ENCODE peak calls at places on chromosomes 12 and 14, in four cellular contexts. G, N, O and A are unnamed samples.

GRCh38 chr12:10189653-10190052 is 10.8 kb downstream of the TMEM52B start:
- DNase-seq in G (peak; percentile 70), N (no peak), O (no peak), A (no peak)

GRCh38 chr12:728781-729180 is 23.6 kb upstream of the WNK1 start:
- DNase-seq in G (no peak), N (no peak), O (no peak), A (no peak)

GRCh38 chr12:95601626-95602025 is 50.4 kb upstream of the USP44 start:
- DNase-seq in G (peak; percentile 47), N (no peak), O (no peak), A (no peak)

GRCh38 chr12:111636209-111636928 is 37.3 kb upstream of the ATXN2 start:
- DNase-seq in G (peak; percentile 75), N (no peak), O (no peak), A (peak; percentile 60)

GRCh38 chr12:12004524-12004923 is 66.2 kb upstream of the BCL2L14 start:
- DNase-seq in G (no peak), N (no peak), O (no peak), A (no peak)

GRCh38 chr12:66011731-66012130 is 118.8 kb downstream of the LLPH start:
- DNase-seq in G (peak; percentile 63), N (no peak), O (no peak), A (no peak)

GRCh38 chr12:39451977-39452376 is 9.1 kb upstream of the KIF21A start:
- DNase-seq in G (no peak), N (no peak), O (no peak), A (no peak)

GRCh38 chr12:54239568-54239967 is 40.4 kb downstream of the CBX5 start:
- DNase-seq in G (no peak), N (no peak), O (no peak), A (no peak)

GRCh38 chr12:617304-617915 is 45.8 kb downstream of the NINJ2 start:
- DNase-seq in G (peak; percentile 68), N (no peak), O (no peak), A (peak; percentile 83)

GRCh38 chr14:101072945-101073597 is 169.5 kb upstream of the RTL1 start:
- DNase-seq in G (peak; percentile 97), N (peak; percentile 95), O (no peak), A (peak; percentile 83)

GRCh38 chr14:90627478-90627877 is 188.8 kb downstream of the TTC7B start:
- DNase-seq in G (no peak), N (no peak), O (no peak), A (no peak)

GRCh38 chr14:59630281-59630963 is 53.8 kb upstream of the CCDC175 start:
- DNase-seq in G (peak; percentile 36), N (no peak), O (no peak), A (peak; percentile 82)

GRCh38 chr14:76937181-76938091 is 91.1 kb downstream of the IRF2BPL start:
- DNase-seq in G (peak; percentile 83), N (no peak), O (no peak), A (no peak)